ENCODE peak calls at places on chromosome X, in eight cellular contexts. One of them, this sample, is unnamed.

GRCh38 chrX:1524874-1525582 is 12.0 kb downstream of the P2RY8 start:
- DNase-seq in posterior cingulate gyrus: no peak
- DNase-seq in AG09309: no peak
- DNase-seq in GM19239: no peak
- DNase-seq in neural crest cell: no peak
- DNase-seq in stimulated activated CD8-positive, alpha-beta memory T cell treated with anti-CD3 and anti-CD28 coated beads, Interleukin-15, amount 100 ng/mL, for 4 hours: no peak
- DNase-seq in T-cell: no peak
- DNase-seq in HFFc6: no peak
- DNase-seq in this sample: no peak

GRCh38 chrX:44432641-44433040 is 89.2 kb upstream of the EFHC2 start:
- DNase-seq in posterior cingulate gyrus: no peak
- DNase-seq in AG09309: no peak
- DNase-seq in GM19239: no peak
- DNase-seq in neural crest cell: no peak
- DNase-seq in stimulated activated CD8-positive, alpha-beta memory T cell treated with anti-CD3 and anti-CD28 coated beads, Interleukin-15, amount 100 ng/mL, for 4 hours: no peak
- DNase-seq in T-cell: no peak
- DNase-seq in HFFc6: no peak
- DNase-seq in this sample: no peak

GRCh38 chrX:47840106-47840505 is 3.4 kb downstream of the ZNF81 start:
- DNase-seq in posterior cingulate gyrus: no peak
- DNase-seq in AG09309: no peak
- DNase-seq in GM19239: no peak
- DNase-seq in neural crest cell: no peak
- DNase-seq in stimulated activated CD8-positive, alpha-beta memory T cell treated with anti-CD3 and anti-CD28 coated beads, Interleukin-15, amount 100 ng/mL, for 4 hours: no peak
- DNase-seq in T-cell: no peak
- DNase-seq in HFFc6: no peak
- DNase-seq in this sample: no peak

GRCh38 chrX:77742788-77743476 is 43.1 kb downstream of the ATRX start:
- DNase-seq in posterior cingulate gyrus: no peak
- DNase-seq in AG09309: no peak
- DNase-seq in GM19239: no peak
- DNase-seq in neural crest cell: no peak
- DNase-seq in stimulated activated CD8-positive, alpha-beta memory T cell treated with anti-CD3 and anti-CD28 coated beads, Interleukin-15, amount 100 ng/mL, for 4 hours: no peak
- DNase-seq in T-cell: no peak
- DNase-seq in HFFc6: no peak
- DNase-seq in this sample: peak

GRCh38 chrX:7047951-7048350 is 99.6 kb upstream of the STS start:
- DNase-seq in posterior cingulate gyrus: no peak
- DNase-seq in AG09309: no peak
- DNase-seq in GM19239: no peak
- DNase-seq in neural crest cell: no peak
- DNase-seq in stimulated activated CD8-positive, alpha-beta memory T cell treated with anti-CD3 and anti-CD28 coated beads, Interleukin-15, amount 100 ng/mL, for 4 hours: no peak
- DNase-seq in T-cell: no peak
- DNase-seq in HFFc6: no peak
- DNase-seq in this sample: no peak

GRCh38 chrX:1421433-1422134 is 29.7 kb upstream of the SLC25A6 start:
- DNase-seq in posterior cingulate gyrus: no peak
- DNase-seq in AG09309: no peak
- DNase-seq in GM19239: no peak
- DNase-seq in neural crest cell: no peak
- DNase-seq in stimulated activated CD8-positive, alpha-beta memory T cell treated with anti-CD3 and anti-CD28 coated beads, Interleukin-15, amount 100 ng/mL, for 4 hours: no peak
- DNase-seq in T-cell: no peak
- DNase-seq in HFFc6: no peak
- DNase-seq in this sample: no peak

GRCh38 chrX:84865113-84865512 is 138.6 kb upstream of the APOOL start:
- DNase-seq in posterior cingulate gyrus: no peak
- DNase-seq in AG09309: no peak
- DNase-seq in GM19239: no peak
- DNase-seq in neural crest cell: no peak
- DNase-seq in stimulated activated CD8-positive, alpha-beta memory T cell treated with anti-CD3 and anti-CD28 coated beads, Interleukin-15, amount 100 ng/mL, for 4 hours: no peak
- DNase-seq in T-cell: no peak
- DNase-seq in HFFc6: no peak
- DNase-seq in this sample: no peak

GRCh38 chrX:150704030-150704613 is 10.9 kb downstream of the MTMR1 start:
- DNase-seq in posterior cingulate gyrus: no peak
- DNase-seq in AG09309: peak
- DNase-seq in GM19239: no peak
- DNase-seq in neural crest cell: no peak
- DNase-seq in stimulated activated CD8-positive, alpha-beta memory T cell treated with anti-CD3 and anti-CD28 coated beads, Interleukin-15, amount 100 ng/mL, for 4 hours: no peak
- DNase-seq in T-cell: no peak
- DNase-seq in HFFc6: peak
- DNase-seq in this sample: no peak

GRCh38 chrX:111095974-111096870 is at the start of gene PAK3:
- DNase-seq in posterior cingulate gyrus: peak
- DNase-seq in AG09309: no peak
- DNase-seq in GM19239: no peak
- DNase-seq in neural crest cell: peak
- DNase-seq in stimulated activated CD8-positive, alpha-beta memory T cell treated with anti-CD3 and anti-CD28 coated beads, Interleukin-15, amount 100 ng/mL, for 4 hours: no peak
- DNase-seq in T-cell: peak
- DNase-seq in HFFc6: no peak
- DNase-seq in this sample: no peak

GRCh38 chrX:42085836-42086235 is 162.5 kb upstream of the CASK start:
- DNase-seq in posterior cingulate gyrus: no peak
- DNase-seq in AG09309: no peak
- DNase-seq in GM19239: no peak
- DNase-seq in neural crest cell: no peak
- DNase-seq in stimulated activated CD8-positive, alpha-beta memory T cell treated with anti-CD3 and anti-CD28 coated beads, Interleukin-15, amount 100 ng/mL, for 4 hours: no peak
- DNase-seq in T-cell: no peak
- DNase-seq in HFFc6: no peak
- DNase-seq in this sample: no peak

GRCh38 chrX:110992611-110993010 is 103.4 kb upstream of the PAK3 start:
- DNase-seq in posterior cingulate gyrus: no peak
- DNase-seq in AG09309: no peak
- DNase-seq in GM19239: peak
- DNase-seq in neural crest cell: peak
- DNase-seq in stimulated activated CD8-positive, alpha-beta memory T cell treated with anti-CD3 and anti-CD28 coated beads, Interleukin-15, amount 100 ng/mL, for 4 hours: no peak
- DNase-seq in T-cell: no peak
- DNase-seq in HFFc6: no peak
- DNase-seq in this sample: no peak

GRCh38 chrX:397575-397974 is 10.9 kb upstream of the PPP2R3B start:
- DNase-seq in posterior cingulate gyrus: peak
- DNase-seq in AG09309: no peak
- DNase-seq in GM19239: no peak
- DNase-seq in neural crest cell: peak
- DNase-seq in stimulated activated CD8-positive, alpha-beta memory T cell treated with anti-CD3 and anti-CD28 coated beads, Interleukin-15, amount 100 ng/mL, for 4 hours: no peak
- DNase-seq in T-cell: no peak
- DNase-seq in HFFc6: peak
- DNase-seq in this sample: no peak

GRCh38 chrX:34578237-34578636 is 78.8 kb downstream of the TMEM47 start:
- DNase-seq in posterior cingulate gyrus: no peak
- DNase-seq in AG09309: peak
- DNase-seq in GM19239: no peak
- DNase-seq in neural crest cell: peak
- DNase-seq in stimulated activated CD8-positive, alpha-beta memory T cell treated with anti-CD3 and anti-CD28 coated beads, Interleukin-15, amount 100 ng/mL, for 4 hours: no peak
- DNase-seq in T-cell: no peak
- DNase-seq in HFFc6: peak
- DNase-seq in this sample: no peak

GRCh38 chrX:78514852-78515251 is 144.3 kb downstream of the RTL3 start:
- DNase-seq in posterior cingulate gyrus: no peak
- DNase-seq in AG09309: no peak
- DNase-seq in GM19239: no peak
- DNase-seq in neural crest cell: no peak
- DNase-seq in stimulated activated CD8-positive, alpha-beta memory T cell treated with anti-CD3 and anti-CD28 coated beads, Interleukin-15, amount 100 ng/mL, for 4 hours: no peak
- DNase-seq in T-cell: no peak
- DNase-seq in HFFc6: no peak
- DNase-seq in this sample: no peak

GRCh38 chrX:138128025-138128671 is 562.2 kb downstream of the ZIC3 start:
- DNase-seq in posterior cingulate gyrus: peak
- DNase-seq in AG09309: no peak
- DNase-seq in GM19239: no peak
- DNase-seq in neural crest cell: peak
- DNase-seq in stimulated activated CD8-positive, alpha-beta memory T cell treated with anti-CD3 and anti-CD28 coated beads, Interleukin-15, amount 100 ng/mL, for 4 hours: no peak
- DNase-seq in T-cell: no peak
- DNase-seq in HFFc6: peak
- DNase-seq in this sample: no peak

GRCh38 chrX:17459008-17459407 is 84.0 kb downstream of the NHS start:
- DNase-seq in posterior cingulate gyrus: no peak
- DNase-seq in AG09309: peak
- DNase-seq in GM19239: no peak
- DNase-seq in neural crest cell: no peak
- DNase-seq in stimulated activated CD8-positive, alpha-beta memory T cell treated with anti-CD3 and anti-CD28 coated beads, Interleukin-15, amount 100 ng/mL, for 4 hours: no peak
- DNase-seq in T-cell: no peak
- DNase-seq in HFFc6: peak
- DNase-seq in this sample: no peak

GRCh38 chrX:19725545-19726102 is 161.8 kb downstream of the SH3KBP1 start:
- DNase-seq in posterior cingulate gyrus: no peak
- DNase-seq in AG09309: no peak
- DNase-seq in GM19239: no peak
- DNase-seq in neural crest cell: no peak
- DNase-seq in stimulated activated CD8-positive, alpha-beta memory T cell treated with anti-CD3 and anti-CD28 coated beads, Interleukin-15, amount 100 ng/mL, for 4 hours: no peak
- DNase-seq in T-cell: no peak
- DNase-seq in HFFc6: no peak
- DNase-seq in this sample: no peak

GRCh38 chrX:103309860-103310591 is 764 bp downstream of the BEX2 start:
- DNase-seq in posterior cingulate gyrus: no peak
- DNase-seq in AG09309: no peak
- DNase-seq in GM19239: no peak
- DNase-seq in neural crest cell: no peak
- DNase-seq in stimulated activated CD8-positive, alpha-beta memory T cell treated with anti-CD3 and anti-CD28 coated beads, Interleukin-15, amount 100 ng/mL, for 4 hours: no peak
- DNase-seq in T-cell: no peak
- DNase-seq in HFFc6: no peak
- DNase-seq in this sample: no peak

GRCh38 chrX:148878371-148878770 is 378.0 kb downstream of the AFF2 start:
- DNase-seq in posterior cingulate gyrus: no peak
- DNase-seq in AG09309: no peak
- DNase-seq in GM19239: no peak
- DNase-seq in neural crest cell: no peak
- DNase-seq in stimulated activated CD8-positive, alpha-beta memory T cell treated with anti-CD3 and anti-CD28 coated beads, Interleukin-15, amount 100 ng/mL, for 4 hours: no peak
- DNase-seq in T-cell: no peak
- DNase-seq in HFFc6: no peak
- DNase-seq in this sample: no peak

GRCh38 chrX:54788446-54788845 is 9.6 kb downstream of the ITIH6 start:
- DNase-seq in posterior cingulate gyrus: no peak
- DNase-seq in AG09309: no peak
- DNase-seq in GM19239: no peak
- DNase-seq in neural crest cell: no peak
- DNase-seq in stimulated activated CD8-positive, alpha-beta memory T cell treated with anti-CD3 and anti-CD28 coated beads, Interleukin-15, amount 100 ng/mL, for 4 hours: no peak
- DNase-seq in T-cell: no peak
- DNase-seq in HFFc6: no peak
- DNase-seq in this sample: no peak

GRCh38 chrX:73214366-73215094 is at the start of gene NAP1L2:
- DNase-seq in posterior cingulate gyrus: peak
- DNase-seq in AG09309: no peak
- DNase-seq in GM19239: no peak
- DNase-seq in neural crest cell: peak
- DNase-seq in stimulated activated CD8-positive, alpha-beta memory T cell treated with anti-CD3 and anti-CD28 coated beads, Interleukin-15, amount 100 ng/mL, for 4 hours: peak
- DNase-seq in T-cell: peak
- DNase-seq in HFFc6: peak
- DNase-seq in this sample: peak

GRCh38 chrX:69116077-69116476 is 49.2 kb downstream of the PJA1 start:
- DNase-seq in posterior cingulate gyrus: no peak
- DNase-seq in AG09309: no peak
- DNase-seq in GM19239: no peak
- DNase-seq in neural crest cell: no peak
- DNase-seq in stimulated activated CD8-positive, alpha-beta memory T cell treated with anti-CD3 and anti-CD28 coated beads, Interleukin-15, amount 100 ng/mL, for 4 hours: no peak
- DNase-seq in T-cell: no peak
- DNase-seq in HFFc6: no peak
- DNase-seq in this sample: no peak

GRCh38 chrX:111837226-111837625 is 38.8 kb upstream of the TRPC5OS start:
- DNase-seq in posterior cingulate gyrus: no peak
- DNase-seq in AG09309: no peak
- DNase-seq in GM19239: no peak
- DNase-seq in neural crest cell: no peak
- DNase-seq in stimulated activated CD8-positive, alpha-beta memory T cell treated with anti-CD3 and anti-CD28 coated beads, Interleukin-15, amount 100 ng/mL, for 4 hours: no peak
- DNase-seq in T-cell: no peak
- DNase-seq in HFFc6: no peak
- DNase-seq in this sample: no peak

GRCh38 chrX:40207626-40208025 is 109.9 kb upstream of the BCOR start:
- DNase-seq in posterior cingulate gyrus: no peak
- DNase-seq in AG09309: no peak
- DNase-seq in GM19239: no peak
- DNase-seq in neural crest cell: no peak
- DNase-seq in stimulated activated CD8-positive, alpha-beta memory T cell treated with anti-CD3 and anti-CD28 coated beads, Interleukin-15, amount 100 ng/mL, for 4 hours: peak
- DNase-seq in T-cell: no peak
- DNase-seq in HFFc6: peak
- DNase-seq in this sample: no peak

GRCh38 chrX:118615141-118615540 is 112.3 kb upstream of the IL13RA1 start:
- DNase-seq in posterior cingulate gyrus: no peak
- DNase-seq in AG09309: no peak
- DNase-seq in GM19239: no peak
- DNase-seq in neural crest cell: no peak
- DNase-seq in stimulated activated CD8-positive, alpha-beta memory T cell treated with anti-CD3 and anti-CD28 coated beads, Interleukin-15, amount 100 ng/mL, for 4 hours: no peak
- DNase-seq in T-cell: no peak
- DNase-seq in HFFc6: no peak
- DNase-seq in this sample: no peak

GRCh38 chrX:20412871-20413486 is 146.3 kb upstream of the RPS6KA3 start:
- DNase-seq in posterior cingulate gyrus: no peak
- DNase-seq in AG09309: no peak
- DNase-seq in GM19239: peak
- DNase-seq in neural crest cell: no peak
- DNase-seq in stimulated activated CD8-positive, alpha-beta memory T cell treated with anti-CD3 and anti-CD28 coated beads, Interleukin-15, amount 100 ng/mL, for 4 hours: no peak
- DNase-seq in T-cell: peak
- DNase-seq in HFFc6: no peak
- DNase-seq in this sample: no peak

GRCh38 chrX:34891391-34891790 is 51.2 kb upstream of the FAM47B start:
- DNase-seq in posterior cingulate gyrus: no peak
- DNase-seq in AG09309: no peak
- DNase-seq in GM19239: no peak
- DNase-seq in neural crest cell: no peak
- DNase-seq in stimulated activated CD8-positive, alpha-beta memory T cell treated with anti-CD3 and anti-CD28 coated beads, Interleukin-15, amount 100 ng/mL, for 4 hours: no peak
- DNase-seq in T-cell: no peak
- DNase-seq in HFFc6: no peak
- DNase-seq in this sample: no peak

GRCh38 chrX:107775734-107776511 is at the start of gene TSC22D3:
- DNase-seq in posterior cingulate gyrus: peak
- DNase-seq in AG09309: peak
- DNase-seq in GM19239: peak
- DNase-seq in neural crest cell: peak
- DNase-seq in stimulated activated CD8-positive, alpha-beta memory T cell treated with anti-CD3 and anti-CD28 coated beads, Interleukin-15, amount 100 ng/mL, for 4 hours: peak
- DNase-seq in T-cell: peak
- DNase-seq in HFFc6: peak
- DNase-seq in this sample: peak

GRCh38 chrX:29617276-29617675 is 598.1 kb upstream of the MAGEB2 start:
- DNase-seq in posterior cingulate gyrus: no peak
- DNase-seq in AG09309: peak
- DNase-seq in GM19239: no peak
- DNase-seq in neural crest cell: no peak
- DNase-seq in stimulated activated CD8-positive, alpha-beta memory T cell treated with anti-CD3 and anti-CD28 coated beads, Interleukin-15, amount 100 ng/mL, for 4 hours: no peak
- DNase-seq in T-cell: no peak
- DNase-seq in HFFc6: peak
- DNase-seq in this sample: no peak

GRCh38 chrX:123184199-123184857 is at the start of gene GRIA3:
- DNase-seq in posterior cingulate gyrus: peak
- DNase-seq in AG09309: peak
- DNase-seq in GM19239: no peak
- DNase-seq in neural crest cell: peak
- DNase-seq in stimulated activated CD8-positive, alpha-beta memory T cell treated with anti-CD3 and anti-CD28 coated beads, Interleukin-15, amount 100 ng/mL, for 4 hours: no peak
- DNase-seq in T-cell: no peak
- DNase-seq in HFFc6: peak
- DNase-seq in this sample: no peak

GRCh38 chrX:18010251-18010650 is 149.2 kb upstream of the RAI2 start:
- DNase-seq in posterior cingulate gyrus: no peak
- DNase-seq in AG09309: no peak
- DNase-seq in GM19239: no peak
- DNase-seq in neural crest cell: no peak
- DNase-seq in stimulated activated CD8-positive, alpha-beta memory T cell treated with anti-CD3 and anti-CD28 coated beads, Interleukin-15, amount 100 ng/mL, for 4 hours: no peak
- DNase-seq in T-cell: no peak
- DNase-seq in HFFc6: no peak
- DNase-seq in this sample: no peak

GRCh38 chrX:49186125-49187027 is at the start of gene PRICKLE3:
- DNase-seq in posterior cingulate gyrus: peak
- DNase-seq in AG09309: no peak
- DNase-seq in GM19239: no peak
- DNase-seq in neural crest cell: peak
- DNase-seq in stimulated activated CD8-positive, alpha-beta memory T cell treated with anti-CD3 and anti-CD28 coated beads, Interleukin-15, amount 100 ng/mL, for 4 hours: peak
- DNase-seq in T-cell: peak
- DNase-seq in HFFc6: peak
- DNase-seq in this sample: peak

GRCh38 chrX:48683411-48683982 is at the start of gene WAS:
- DNase-seq in posterior cingulate gyrus: no peak
- DNase-seq in AG09309: no peak
- DNase-seq in GM19239: peak
- DNase-seq in neural crest cell: no peak
- DNase-seq in stimulated activated CD8-positive, alpha-beta memory T cell treated with anti-CD3 and anti-CD28 coated beads, Interleukin-15, amount 100 ng/mL, for 4 hours: no peak
- DNase-seq in T-cell: peak
- DNase-seq in HFFc6: no peak
- DNase-seq in this sample: no peak

GRCh38 chrX:110692876-110693275 is 102.7 kb downstream of the CHRDL1 start:
- DNase-seq in posterior cingulate gyrus: no peak
- DNase-seq in AG09309: no peak
- DNase-seq in GM19239: no peak
- DNase-seq in neural crest cell: no peak
- DNase-seq in stimulated activated CD8-positive, alpha-beta memory T cell treated with anti-CD3 and anti-CD28 coated beads, Interleukin-15, amount 100 ng/mL, for 4 hours: no peak
- DNase-seq in T-cell: no peak
- DNase-seq in HFFc6: no peak
- DNase-seq in this sample: no peak